ENCODE peak calls at places on chromosomes 4 and X, in eight cellular contexts. K, A, U, Y, F, D, M and I are unnamed samples.

GRCh38 chr4:90069151-90069550 is 58.0 kb upstream of the CCSER1 start:
- DNase-seq in K (no peak), U (no peak), F (peak), Y (no peak), A (no peak), M (no peak), D (no peak), I (no peak)

GRCh38 chr4:15797320-15797719 is 19.2 kb downstream of the CD38 start:
- DNase-seq in D (no peak), K (no peak), F (peak), U (no peak), M (no peak), Y (no peak), A (no peak), I (no peak)

GRCh38 chrX:154411322-154411980 is at the start of gene TAFAZZIN:
- DNase-seq in F (peak), M (peak), D (peak), Y (peak), A (peak), U (peak), K (peak), I (peak)

GRCh38 chrX:153464116-153464515 is 6.3 kb downstream of the HAUS7 start:
- DNase-seq in U (peak), M (no peak), Y (no peak), F (no peak), K (no peak), A (no peak), D (no peak), I (no peak)

GRCh38 chr4:108519911-108520310 is 100.5 kb upstream of the RPL34 start:
- DNase-seq in Y (no peak), F (no peak), D (no peak), K (no peak), M (no peak), U (no peak), A (no peak), I (no peak)

GRCh38 chr4:82825425-82825824 is 26.8 kb upstream of the SCD5 start:
- DNase-seq in F (no peak), U (no peak), M (no peak), A (no peak), D (no peak), K (no peak), Y (no peak), I (no peak)

GRCh38 chr4:40685300-40685699 is 55.6 kb upstream of the RBM47 start:
- DNase-seq in D (no peak), F (peak), M (no peak), K (no peak), A (peak), U (no peak), Y (no peak), I (peak)

GRCh38 chrX:135086197-135086854 is 34.0 kb downstream of the ETDB start:
- DNase-seq in F (peak), U (no peak), A (peak), D (peak), Y (peak), M (peak), K (no peak), I (peak)

GRCh38 chr4:133594246-133595207 is 445.4 kb downstream of the PCDH10 start:
- DNase-seq in F (peak), M (no peak), K (no peak), D (no peak), Y (no peak), U (no peak), A (peak), I (no peak)

GRCh38 chr4:76251448-76252270 is at the start of gene FAM47E:
- DNase-seq in U (peak), Y (no peak), M (peak), A (peak), K (peak), D (peak), F (peak), I (peak)

GRCh38 chrX:129737921-129738320 is 858 bp upstream of the XPNPEP2 start:
- DNase-seq in U (no peak), F (peak), M (no peak), K (no peak), A (no peak), D (no peak), Y (no peak), I (peak)

GRCh38 chrX:41384041-41384705 is 50.2 kb downstream of the DDX3X start:
- DNase-seq in M (peak), U (peak), F (peak), Y (peak), D (no peak), K (no peak), A (peak), I (peak)

GRCh38 chr4:5881340-5881739 is 11.5 kb downstream of the CRMP1 start:
- DNase-seq in M (no peak), K (no peak), F (no peak), Y (no peak), D (no peak), A (no peak), U (no peak), I (no peak)

GRCh38 chr4:70892086-70892769 is 9.9 kb upstream of the MOB1B start:
- DNase-seq in D (no peak), K (no peak), A (peak), U (peak), Y (peak), F (no peak), M (peak), I (no peak)

GRCh38 chrX:137896123-137896522 is 330.2 kb downstream of the ZIC3 start:
- DNase-seq in M (no peak), Y (no peak), D (no peak), K (no peak), F (no peak), U (no peak), A (no peak), I (no peak)

GRCh38 chrX:84188320-84188834 is 378 bp upstream of the RPS6KA6 start:
- DNase-seq in K (peak), A (no peak), F (peak), D (no peak), M (peak), U (peak), Y (no peak), I (peak)

GRCh38 chr4:86026720-86027119 is 333.1 kb downstream of the MAPK10 start:
- DNase-seq in Y (no peak), A (no peak), F (no peak), M (no peak), K (no peak), D (no peak), U (no peak), I (no peak)

GRCh38 chr4:150628073-150628472 is 46.1 kb downstream of the MAB21L2 start:
- DNase-seq in U (no peak), D (no peak), K (no peak), A (peak), Y (no peak), F (no peak), M (no peak), I (no peak)

GRCh38 chr4:126853715-126854114 is 779.0 kb upstream of the INTU start:
- DNase-seq in A (no peak), K (no peak), D (no peak), F (no peak), M (no peak), U (no peak), Y (no peak), I (no peak)

GRCh38 chr4:17704020-17704657 is 77.3 kb downstream of the FAM184B start:
- DNase-seq in K (no peak), A (no peak), Y (no peak), D (no peak), U (no peak), M (no peak), F (no peak), I (peak)

GRCh38 chrX:2708601-2709200 is 17.6 kb downstream of the CD99 start:
- DNase-seq in U (no peak), Y (no peak), A (no peak), D (no peak), F (no peak), K (no peak), M (no peak), I (no peak)

GRCh38 chrX:104721854-104722253 is 155.9 kb downstream of the IL1RAPL2 start:
- DNase-seq in Y (no peak), D (no peak), A (no peak), K (no peak), U (no peak), F (no peak), M (no peak), I (no peak)

GRCh38 chrX:34918856-34919255 is 23.7 kb upstream of the FAM47B start:
- DNase-seq in D (no peak), A (peak), K (peak), F (peak), M (no peak), U (no peak), Y (no peak), I (peak)

DNA sequence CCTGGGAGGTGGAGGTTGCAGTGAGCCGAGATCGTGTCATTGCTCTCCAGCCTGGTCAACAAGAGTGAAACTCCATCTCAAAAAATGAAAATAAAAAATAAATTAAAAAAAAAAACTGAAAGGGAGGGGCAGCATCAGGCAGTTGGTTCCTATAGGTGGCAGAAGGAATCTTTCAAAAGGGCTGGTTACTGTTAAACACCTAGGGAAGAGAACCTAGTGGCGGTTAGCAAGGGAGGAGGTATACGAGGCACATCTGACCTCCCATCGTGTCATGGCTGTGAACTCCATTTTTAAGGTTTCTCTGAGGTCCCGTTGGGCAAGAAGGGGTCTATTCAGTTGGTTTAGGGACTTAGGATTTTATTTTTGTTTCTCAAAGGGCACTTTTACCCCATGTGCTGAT is 150.1 kb downstream of the SLC7A11 start:
- DNase-seq in Y (no peak), F (no peak), A (no peak), D (no peak), U (no peak), K (no peak), M (no peak), I (no peak)
- TF ChIP-seq CTCF in Y (no peak), F (no peak), A (no peak), D (no peak), U (no peak), K (no peak), M (no peak), I (no peak)

GRCh38 chr4:74793757-74794340 is 474 bp downstream of the BTC start:
- DNase-seq in U (peak), Y (peak), D (no peak), K (peak), F (peak), M (peak), A (peak), I (no peak)
- TF ChIP-seq CTCF in U (peak), Y (no peak), D (no peak), K (peak), F (peak), M (peak), A (peak), I (peak)

GRCh38 chr4:8269535-8270417 is at the start of gene HTRA3:
- DNase-seq in A (no peak), K (peak), Y (no peak), D (peak), M (peak), U (peak), F (no peak), I (no peak)
- TF ChIP-seq CTCF in A (no peak), K (no peak), Y (no peak), D (no peak), M (no peak), U (no peak), F (no peak), I (no peak)

DNA sequence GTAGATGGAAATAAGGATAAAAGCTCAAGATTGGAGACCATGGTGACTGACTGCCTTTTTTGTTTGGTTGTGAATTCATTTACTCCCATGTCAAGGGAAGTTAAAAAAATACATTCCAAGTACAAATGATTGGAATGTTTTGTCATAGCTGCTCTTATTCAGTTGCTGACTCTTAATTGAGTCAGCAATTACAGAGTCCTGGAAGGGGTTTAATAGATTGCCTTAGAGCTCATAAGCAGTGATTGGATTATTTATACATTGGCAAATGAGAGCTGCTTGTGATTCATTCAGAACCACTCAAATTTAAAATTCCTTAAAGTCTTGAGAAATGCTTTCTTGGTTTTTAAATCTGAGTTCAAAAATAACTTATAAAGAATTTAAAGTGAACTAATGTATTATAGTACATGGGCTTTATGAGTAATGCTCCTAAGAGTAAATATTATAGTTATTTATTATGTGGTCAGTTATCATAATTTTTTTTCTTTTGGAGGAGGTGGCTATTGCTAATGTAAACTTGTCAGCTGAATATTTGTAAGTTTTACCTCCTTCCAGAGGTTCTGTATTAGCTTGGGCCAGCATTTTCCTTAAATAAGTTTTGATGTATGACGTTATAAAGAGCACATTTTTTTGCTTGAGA is 13.6 kb downstream of the JADE1 start:
- DNase-seq in Y (no peak), U (no peak), F (peak), M (no peak), K (no peak), D (no peak), A (peak), I (peak)
- TF ChIP-seq CTCF in Y (no peak), U (no peak), F (no peak), M (no peak), K (no peak), D (no peak), A (no peak), I (no peak)

GRCh38 chrX:22660756-22661155 is 339.0 kb upstream of the DDX53 start:
- DNase-seq in U (no peak), F (no peak), M (no peak), A (no peak), Y (no peak), D (no peak), K (no peak), I (no peak)

GRCh38 chrX:22664826-22665225 is 334.9 kb upstream of the DDX53 start:
- DNase-seq in Y (no peak), M (no peak), D (no peak), U (peak), F (no peak), K (no peak), A (no peak), I (no peak)

GRCh38 chrX:22665818-22666217 is 333.9 kb upstream of the DDX53 start:
- DNase-seq in U (no peak), Y (no peak), M (no peak), K (no peak), D (no peak), A (no peak), F (no peak), I (no peak)

GRCh38 chrX:22662776-22663175 is 337.0 kb upstream of the DDX53 start:
- DNase-seq in A (no peak), M (no peak), K (no peak), U (no peak), D (no peak), F (peak), Y (no peak), I (no peak)

GRCh38 chrX:22666441-22666840 is 333.3 kb upstream of the DDX53 start:
- DNase-seq in U (peak), K (no peak), F (peak), A (peak), Y (no peak), M (no peak), D (peak), I (no peak)
- TF ChIP-seq CTCF in U (no peak), K (peak), F (peak), A (peak), Y (no peak), M (no peak), D (peak), I (peak)

GRCh38 chr4:121510260-121510942 is 129.6 kb upstream of the QRFPR start:
- DNase-seq in A (no peak), D (no peak), K (no peak), M (no peak), Y (no peak), U (no peak), F (no peak), I (no peak)

GRCh38 chr4:121519236-121519838 is 138.5 kb upstream of the QRFPR start:
- DNase-seq in A (no peak), U (no peak), M (no peak), Y (no peak), D (no peak), F (no peak), K (no peak), I (no peak)

GRCh38 chr4:121514443-121514842 is 133.6 kb upstream of the QRFPR start:
- DNase-seq in F (no peak), Y (no peak), K (no peak), U (no peak), M (no peak), D (no peak), A (no peak), I (no peak)
- TF ChIP-seq CTCF in F (no peak), Y (no peak), K (peak), U (no peak), M (no peak), D (no peak), A (peak), I (no peak)

GRCh38 chr4:139453041-139453370 is 915 bp upstream of the RAB33B start:
- DNase-seq in M (peak), F (peak), D (peak), A (no peak), Y (peak), U (no peak), K (no peak), I (no peak)
- TF ChIP-seq CTCF in M (peak), F (peak), D (no peak), A (peak), Y (no peak), U (peak), K (peak), I (peak)

DNA sequence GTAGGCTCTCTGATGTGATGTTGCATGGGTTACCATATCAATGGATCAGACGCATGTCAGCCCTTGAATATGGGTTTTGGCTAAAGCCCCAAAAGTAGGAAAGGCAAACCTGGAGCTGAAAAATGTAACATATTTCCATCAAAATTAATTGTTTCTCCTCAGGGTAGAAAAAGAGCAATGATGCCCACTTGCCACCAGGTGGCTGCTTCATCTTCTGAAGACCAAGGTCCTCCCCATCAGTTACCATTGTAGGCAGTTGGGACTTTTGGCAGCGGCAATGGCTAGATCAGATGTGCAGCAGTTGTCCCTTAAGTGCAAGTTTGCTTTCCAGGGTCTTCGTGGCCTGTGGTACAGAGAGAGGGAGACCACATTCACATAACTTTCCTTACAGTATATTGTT is 118.2 kb downstream of the NAF1 start:
- DNase-seq in D (peak), M (peak), K (no peak), A (peak), U (no peak), F (peak), Y (no peak), I (peak)
- TF ChIP-seq CTCF in D (peak), M (peak), K (peak), A (peak), U (peak), F (peak), Y (no peak), I (peak)

GRCh38 chrX:71283409-71284143 is at the start of gene NONO:
- DNase-seq in D (peak), M (peak), Y (peak), U (peak), A (peak), F (peak), K (peak), I (peak)
- TF ChIP-seq CTCF in D (no peak), M (no peak), Y (no peak), U (peak), A (peak), F (no peak), K (no peak), I (no peak)